ENCODE peak calls at places on chromosome 18, in eight cellular contexts. A, Y, X, L, I, K, N and M are unnamed samples.

GRCh38 chr18:22559414-22560282 is 141.9 kb upstream of the CTAGE1 start:
- DNase-seq in A (no peak), Y (no peak), X (peak), L (peak), I (peak), K (no peak), N (peak), M (no peak)

GRCh38 chr18:9039441-9039950 is 63.0 kb upstream of the NDUFV2 start:
- DNase-seq in A (no peak), Y (no peak), X (no peak), L (no peak), I (no peak), K (no peak), N (no peak), M (no peak)

GRCh38 chr18:23573948-23574431 is 12.3 kb downstream of the NPC1 start:
- DNase-seq in A (no peak), Y (no peak), X (no peak), L (peak), I (no peak), K (peak), N (no peak), M (no peak)

GRCh38 chr18:62637807-62638687 is 77.3 kb upstream of the PHLPP1 start:
- DNase-seq in A (no peak), Y (peak), X (peak), L (peak), I (peak), K (peak), N (peak), M (peak)

GRCh38 chr18:12417687-12418086 is 10.0 kb downstream of the PRELID3A start:
- DNase-seq in A (no peak), Y (no peak), X (no peak), L (no peak), I (peak), K (no peak), N (no peak), M (no peak)

GRCh38 chr18:9094307-9095226 is 7.9 kb upstream of the NDUFV2 start:
- DNase-seq in A (no peak), Y (no peak), X (no peak), L (no peak), I (peak), K (no peak), N (no peak), M (no peak)

GRCh38 chr18:42038936-42039335 is 83.9 kb downstream of the PIK3C3 start:
- DNase-seq in A (no peak), Y (no peak), X (no peak), L (peak), I (no peak), K (no peak), N (no peak), M (no peak)

GRCh38 chr18:55284614-55285013 is 303.4 kb downstream of the TCF4 start:
- DNase-seq in A (no peak), Y (no peak), X (no peak), L (no peak), I (no peak), K (no peak), N (no peak), M (no peak)

GRCh38 chr18:2961828-2962227 is 51.1 kb downstream of the LPIN2 start:
- DNase-seq in A (no peak), Y (no peak), X (no peak), L (no peak), I (no peak), K (no peak), N (peak), M (no peak)

GRCh38 chr18:74742573-74742972 is 144.9 kb downstream of the ZNF407 start:
- DNase-seq in A (no peak), Y (no peak), X (no peak), L (no peak), I (no peak), K (no peak), N (no peak), M (no peak)

GRCh38 chr18:74739926-74740325 is 142.3 kb downstream of the ZNF407 start:
- DNase-seq in A (no peak), Y (no peak), X (no peak), L (peak), I (peak), K (no peak), N (no peak), M (no peak)

GRCh38 chr18:74748809-74749208 is 151.1 kb downstream of the ZNF407 start:
- DNase-seq in A (no peak), Y (no peak), X (no peak), L (no peak), I (no peak), K (no peak), N (no peak), M (no peak)

DNA sequence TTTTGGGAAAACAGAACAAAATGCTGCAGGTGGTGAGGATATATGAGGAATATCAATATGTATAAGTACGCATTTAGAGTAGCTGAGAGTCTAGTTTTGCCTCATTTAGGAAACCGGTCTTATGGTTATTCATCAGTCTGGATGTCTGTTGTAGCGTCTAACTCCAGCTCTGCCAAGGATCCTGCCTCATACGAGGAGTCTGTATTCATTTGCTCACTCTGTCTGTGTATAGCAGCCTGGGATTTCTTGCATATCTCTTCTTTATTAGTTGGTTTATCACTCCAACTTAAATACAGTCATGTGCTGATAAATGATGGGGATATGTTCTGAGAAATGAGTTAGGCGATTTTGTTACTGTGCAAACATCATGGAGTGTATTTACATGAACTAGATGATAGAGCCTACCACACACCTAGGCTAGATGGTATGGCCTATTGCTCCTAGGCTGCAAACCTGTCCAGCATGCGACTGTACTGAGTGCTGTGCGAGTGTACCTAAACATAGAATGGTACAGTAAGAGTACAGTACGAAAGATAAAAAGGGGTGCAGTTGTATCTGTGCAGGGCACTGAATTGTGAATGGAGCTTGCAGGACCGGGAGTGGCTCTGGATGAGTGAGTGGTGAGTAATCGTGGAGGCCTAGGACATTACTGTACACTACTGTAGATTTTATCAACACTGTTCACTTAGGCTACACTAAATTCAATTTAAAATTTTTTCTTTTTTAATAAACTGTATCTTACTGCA is 148.2 kb downstream of the ZNF407 start:
- DNase-seq in A (no peak), Y (no peak), X (peak), L (no peak), I (peak), K (peak), N (peak), M (peak)
- TF ChIP-seq REST in A (no peak), Y (no peak), X (no peak), L (no peak), I (no peak), K (no peak), N (no peak), M (no peak)

GRCh38 chr18:38445485-38446145 is 880.0 kb upstream of the CELF4 start:
- DNase-seq in A (no peak), Y (no peak), X (no peak), L (no peak), I (no peak), K (no peak), N (no peak), M (no peak)
- TF ChIP-seq POLR2AphosphoS5 in A (no peak), Y (no peak), X (no peak), L (no peak), I (no peak), K (no peak), N (no peak), M (no peak)

DNA sequence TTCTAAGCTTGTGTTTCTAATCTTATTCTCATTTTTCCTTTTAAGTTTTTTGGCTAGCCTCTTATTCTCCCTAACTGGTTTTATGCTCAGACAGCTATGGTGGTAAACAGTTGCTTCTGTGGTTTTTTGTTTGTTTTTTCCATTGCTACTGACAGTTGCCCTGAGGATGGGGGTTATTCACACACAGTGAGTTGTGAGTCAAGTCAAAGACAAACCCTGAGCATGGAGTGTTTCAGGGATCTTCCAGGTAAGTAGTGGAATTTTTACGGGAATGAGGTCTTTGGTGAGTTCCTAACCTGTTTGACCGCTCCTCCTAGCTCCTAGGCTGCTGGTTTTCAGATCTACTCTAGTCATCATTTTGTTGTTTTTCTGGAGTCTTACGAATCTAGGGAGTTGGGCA is 162.8 kb downstream of the ZNF407 start:
- DNase-seq in A (no peak), Y (no peak), X (no peak), L (peak), I (no peak), K (no peak), N (no peak), M (no peak)
- TF ChIP-seq REST in A (no peak), Y (no peak), X (no peak), L (no peak), I (no peak), K (no peak), N (no peak), M (no peak)

GRCh38 chr18:36757081-36757480 is 71.7 kb downstream of the TPGS2 start:
- DNase-seq in A (no peak), Y (no peak), X (peak), L (peak), I (peak), K (peak), N (peak), M (peak)
- TF ChIP-seq POLR2AphosphoS5 in A (no peak), Y (no peak), X (no peak), L (no peak), I (no peak), K (no peak), N (no peak), M (no peak)

DNA sequence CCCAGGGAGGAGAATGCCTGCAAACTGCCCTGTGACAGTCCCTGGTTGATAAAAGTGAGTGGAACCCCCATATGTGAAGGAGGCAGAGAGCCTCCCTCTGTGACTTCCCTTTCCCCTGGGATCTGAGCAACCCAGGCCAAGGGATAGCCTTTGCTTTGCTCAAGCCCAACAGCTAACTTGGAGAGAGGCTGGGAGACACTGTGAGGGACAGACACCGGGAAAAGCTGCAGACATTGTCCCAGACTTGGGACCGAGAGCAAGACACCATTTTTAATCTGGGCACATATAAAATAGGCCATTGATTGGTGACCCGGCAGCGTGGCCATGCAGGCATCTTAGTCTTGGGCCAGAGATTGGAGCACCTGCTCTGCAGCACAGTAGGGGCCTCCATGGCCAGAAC is 96.1 kb upstream of the SALL3 start:
- DNase-seq in A (no peak), Y (no peak), X (no peak), L (no peak), I (no peak), K (no peak), N (no peak), M (no peak)
- TF ChIP-seq REST in A (no peak), Y (no peak), X (no peak), L (no peak), I (no peak), K (no peak), N (no peak), M (no peak)